ENCODE peak calls at places on chromosomes 12 and 14, in eight cellular contexts. E is mucosa of descending colon, I is AG04450, P is uterus, C is neural crest cell, R is choroid plexus epithelial cell, L is foreskin fibroblast, T is GM06990. F is an unnamed sample.

GRCh38 chr12:39127401-39127800 is 222.0 kb upstream of the CPNE8 start:
- DNase-seq in E (peak; percentile 7), I (no peak), P (no peak), C (no peak), R (no peak), L (no peak), T (no peak), F (no peak)

GRCh38 chr12:54680374-54680773 is 32.2 kb upstream of the DCD start:
- DNase-seq in E (peak; percentile 46), I (no peak), P (no peak), C (no peak), R (peak; percentile 37), L (peak; percentile 1), T (no peak), F (peak; percentile 26)

GRCh38 chr14:72801381-72801812 is 92.5 kb downstream of the DPF3 start:
- DNase-seq in E (no peak), I (peak; percentile 88), P (no peak), C (no peak), R (peak; percentile 96), L (peak; percentile 90), T (no peak), F (no peak)

GRCh38 chr12:94792690-94793089 is 142.3 kb upstream of the TMCC3 start:
- DNase-seq in E (no peak), I (no peak), P (no peak), C (no peak), R (peak; percentile 82), L (no peak), T (no peak), F (no peak)

GRCh38 chr14:71169028-71169427 is 261.8 kb downstream of the PCNX1 start:
- DNase-seq in E (no peak), I (no peak), P (no peak), C (no peak), R (no peak), L (no peak), T (no peak), F (peak; percentile 45)

GRCh38 chr14:49882826-49883694 is 9.8 kb upstream of the ARF6 start:
- DNase-seq in E (peak; percentile 1), I (no peak), P (no peak), C (no peak), R (peak; percentile 34), L (no peak), T (no peak), F (no peak)

GRCh38 chr12:77995436-77996167 is 164.9 kb downstream of the NAV3 start:
- DNase-seq in E (no peak), I (peak; percentile 27), P (no peak), C (no peak), R (peak; percentile 74), L (peak; percentile 66), T (peak; percentile 55), F (peak; percentile 41)

GRCh38 chr12:107431942-107432341 is 253.7 kb upstream of the PWP1 start:
- DNase-seq in E (no peak), I (no peak), P (no peak), C (no peak), R (no peak), L (no peak), T (no peak), F (no peak)

GRCh38 chr12:46267618-46268348 is 1.1 kb downstream of the SLC38A1 start:
- DNase-seq in E (peak; percentile 41), I (no peak), P (no peak), C (no peak), R (peak; percentile 34), L (peak; percentile 28), T (peak; percentile 49), F (peak; percentile 31)

GRCh38 chr12:46269429-46270241 is 792 bp upstream of the SLC38A1 start:
- DNase-seq in E (peak; percentile 67), I (no peak), P (no peak), C (peak; percentile 21), R (peak; percentile 25), L (no peak), T (peak; percentile 81), F (peak; percentile 78)

GRCh38 chr12:46268349-46268616 is 560 bp downstream of the SLC38A1 start:
- DNase-seq in E (no peak), I (no peak), P (no peak), C (no peak), R (peak; percentile 27), L (no peak), T (no peak), F (no peak)

GRCh38 chr12:46266869-46267617 is 1.8 kb downstream of the SLC38A1 start:
- DNase-seq in E (peak; percentile 75), I (no peak), P (peak; percentile 51), C (peak; percentile 52), R (peak; percentile 70), L (peak; percentile 50), T (peak; percentile 60), F (peak; percentile 47)

GRCh38 chr12:46268617-46269428 is at the start of gene SLC38A1:
- DNase-seq in E (peak; percentile 87), I (no peak), P (peak; percentile 79), C (peak; percentile 63), R (peak; percentile 64), L (peak; percentile 64), T (peak; percentile 90), F (peak; percentile 90)
- TF ChIP-seq CTCF in E (no peak), I (no peak), P (no peak), C (no peak), R (no peak), L (no peak), T (no peak), F (peak; percentile 7)

DNA sequence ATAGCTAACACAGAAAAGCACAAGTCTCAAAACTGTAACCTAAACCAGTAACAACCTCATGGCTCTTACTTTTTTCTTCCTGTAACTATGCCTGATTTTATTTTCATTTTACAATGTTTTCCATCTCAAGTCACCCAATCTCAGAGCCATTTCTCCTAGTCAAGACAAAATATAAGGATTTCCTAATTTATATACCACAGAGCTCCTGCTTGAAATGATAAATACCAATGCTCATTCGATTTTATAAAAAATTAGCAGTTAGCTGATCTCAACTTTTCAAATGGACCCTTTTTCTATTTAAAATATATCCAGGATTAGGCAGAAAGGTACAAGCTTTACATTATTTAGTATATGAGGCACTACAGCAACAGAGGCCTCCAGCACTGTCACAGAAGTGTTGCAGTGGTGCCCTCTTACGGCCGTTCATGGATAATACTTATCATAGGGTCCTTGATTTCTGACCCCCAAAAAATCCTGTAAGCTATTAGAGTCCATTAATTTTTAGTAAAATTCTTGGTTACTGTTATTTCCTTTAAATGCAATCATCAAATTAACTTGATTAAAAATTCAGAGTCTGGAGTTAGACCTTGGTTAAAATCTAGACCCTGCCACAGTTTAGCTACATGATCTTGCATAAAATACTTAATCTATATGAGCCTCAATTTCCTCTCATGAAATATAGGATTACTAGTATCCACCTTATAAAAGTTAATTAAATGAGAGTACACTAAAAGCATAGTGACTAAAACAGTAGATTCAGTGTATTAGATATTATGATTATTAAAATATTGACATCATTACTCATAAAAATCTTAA is 68.3 kb downstream of the SEC23A start:
- DNase-seq in E (peak; percentile 19), I (no peak), P (no peak), C (no peak), R (peak; percentile 60), L (no peak), T (no peak), F (no peak)
- TF ChIP-seq CTCF in E (no peak), I (peak; percentile 44), P (no peak), C (peak; percentile 62), R (peak; percentile 70), L (peak; percentile 23), T (no peak), F (no peak)

GRCh38 chr14:77403798-77404197 is 19.5 kb downstream of the NOXRED1 start:
- DNase-seq in E (no peak), I (no peak), P (no peak), C (no peak), R (no peak), L (no peak), T (no peak), F (no peak)

GRCh38 chr14:77406718-77407117 is 16.6 kb downstream of the NOXRED1 start:
- DNase-seq in E (no peak), I (no peak), P (no peak), C (no peak), R (no peak), L (no peak), T (no peak), F (no peak)

GRCh38 chr14:77407158-77407557 is 16.2 kb downstream of the NOXRED1 start:
- DNase-seq in E (no peak), I (no peak), P (no peak), C (no peak), R (peak; percentile 18), L (no peak), T (no peak), F (no peak)

GRCh38 chr14:77406086-77406485 is 17.2 kb downstream of the NOXRED1 start:
- DNase-seq in E (no peak), I (no peak), P (no peak), C (no peak), R (peak; percentile 10), L (no peak), T (no peak), F (no peak)

GRCh38 chr14:77409131-77409533 is 14.2 kb downstream of the NOXRED1 start:
- DNase-seq in E (peak; percentile 18), I (no peak), P (no peak), C (no peak), R (peak; percentile 52), L (peak; percentile 2), T (peak; percentile 1), F (no peak)
- TF ChIP-seq CTCF in E (no peak), I (peak; percentile 18), P (no peak), C (peak; percentile 45), R (peak; percentile 60), L (no peak), T (peak; percentile 36), F (peak; percentile 33)

DNA sequence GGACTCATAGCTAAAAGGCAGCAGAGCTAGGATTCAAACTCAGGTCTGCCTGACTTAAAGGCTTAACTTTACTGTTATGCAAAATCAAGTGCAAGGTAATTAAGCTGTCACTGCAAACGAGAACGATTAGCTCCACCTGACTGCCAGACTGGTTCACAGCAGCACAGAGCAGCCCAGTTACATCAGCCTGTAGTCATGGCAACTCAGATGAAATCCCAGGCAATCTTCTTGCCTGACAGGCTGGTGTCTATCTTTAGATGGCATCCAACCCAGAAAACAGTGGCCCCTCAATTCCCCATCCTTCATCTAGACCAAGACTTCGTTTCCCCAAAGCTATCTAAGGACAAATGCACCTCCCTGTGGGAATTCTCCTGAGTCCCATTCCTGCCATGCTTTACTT is 77.3 kb upstream of the ACTN1 start:
- DNase-seq in E (no peak), I (no peak), P (peak; percentile 53), C (no peak), R (peak; percentile 73), L (no peak), T (no peak), F (no peak)
- TF ChIP-seq CTCF in E (no peak), I (no peak), P (peak; percentile 22), C (no peak), R (peak; percentile 31), L (no peak), T (no peak), F (no peak)

F was measured in GM13977.